ENCODE peak calls at places on chromosomes 7 and 10, in five cellular contexts. H is choroid plexus epithelial cell, N is fibroblast of mammary gland, D is heart left ventricle, Z is PC-9. T is an unnamed sample.

GRCh38 chr7:108079291-108080057 is 50.7 kb downstream of the LAMB4 start:
- DNase-seq in H (peak), N (peak), D (no peak), Z (peak), T (peak)

GRCh38 chr7:42913591-42913990 is 1.7 kb upstream of the C7orf25 start:
- DNase-seq in H (peak), N (no peak), D (no peak), Z (no peak), T (no peak)

GRCh38 chr10:58637372-58637771 is 124.7 kb downstream of the BICC1 start:
- DNase-seq in H (peak), N (peak), D (no peak), Z (no peak), T (peak)

GRCh38 chr10:3248526-3249255 is 76.1 kb upstream of the PITRM1 start:
- DNase-seq in H (peak), N (peak), D (no peak), Z (peak), T (peak)

GRCh38 chr10:70932415-70933196 is 44.2 kb upstream of the PCBD1 start:
- DNase-seq in H (no peak), N (no peak), D (no peak), Z (no peak), T (no peak)

GRCh38 chr10:124725171-124725631 is 19.0 kb downstream of the FAM53B start:
- DNase-seq in H (no peak), N (no peak), D (no peak), Z (no peak), T (no peak)

GRCh38 chr10:84743483-84743882 is 415.1 kb downstream of the CCSER2 start:
- DNase-seq in H (peak), N (no peak), D (no peak), Z (no peak), T (no peak)

GRCh38 chr7:100914879-100915442 is 19.3 kb upstream of the ACHE start:
- DNase-seq in H (no peak), N (peak), D (no peak), Z (no peak), T (no peak)

GRCh38 chr7:30181211-30181610 is 46.4 kb downstream of the MTURN start:
- DNase-seq in H (peak), N (no peak), D (no peak), Z (no peak), T (no peak)

GRCh38 chr7:127876393-127876792 is 154.8 kb downstream of the LRRC4 start:
- DNase-seq in H (peak), N (peak), D (no peak), Z (no peak), T (peak)

GRCh38 chr10:130484131-130484911 is 348.1 kb downstream of the GLRX3 start:
- DNase-seq in H (no peak), N (no peak), D (no peak), Z (no peak), T (no peak)

GRCh38 chr7:55774327-55775050 is 88.1 kb downstream of the SEPTIN14 start:
- DNase-seq in H (peak), N (no peak), D (no peak), Z (no peak), T (no peak)

GRCh38 chr10:50398383-50398782 is 147.1 kb upstream of the ASAH2 start:
- DNase-seq in H (peak), N (peak), D (no peak), Z (no peak), T (no peak)

GRCh38 chr7:150515248-150515647 is 576 bp downstream of the GIMAP7 start:
- DNase-seq in H (no peak), N (no peak), D (no peak), Z (no peak), T (no peak)

GRCh38 chr7:95796617-95797016 is 24.3 kb downstream of the DYNC1I1 start:
- DNase-seq in H (no peak), N (no peak), D (no peak), Z (no peak), T (no peak)

GRCh38 chr7:95793658-95794057 is 21.3 kb downstream of the DYNC1I1 start:
- DNase-seq in H (no peak), N (no peak), D (no peak), Z (no peak), T (no peak)

GRCh38 chr7:95800787-95801186 is 28.4 kb downstream of the DYNC1I1 start:
- DNase-seq in H (no peak), N (no peak), D (no peak), Z (no peak), T (no peak)

GRCh38 chr7:95798401-95798930 is 26.1 kb downstream of the DYNC1I1 start:
- DNase-seq in H (peak), N (peak), D (no peak), Z (no peak), T (no peak)

DNA sequence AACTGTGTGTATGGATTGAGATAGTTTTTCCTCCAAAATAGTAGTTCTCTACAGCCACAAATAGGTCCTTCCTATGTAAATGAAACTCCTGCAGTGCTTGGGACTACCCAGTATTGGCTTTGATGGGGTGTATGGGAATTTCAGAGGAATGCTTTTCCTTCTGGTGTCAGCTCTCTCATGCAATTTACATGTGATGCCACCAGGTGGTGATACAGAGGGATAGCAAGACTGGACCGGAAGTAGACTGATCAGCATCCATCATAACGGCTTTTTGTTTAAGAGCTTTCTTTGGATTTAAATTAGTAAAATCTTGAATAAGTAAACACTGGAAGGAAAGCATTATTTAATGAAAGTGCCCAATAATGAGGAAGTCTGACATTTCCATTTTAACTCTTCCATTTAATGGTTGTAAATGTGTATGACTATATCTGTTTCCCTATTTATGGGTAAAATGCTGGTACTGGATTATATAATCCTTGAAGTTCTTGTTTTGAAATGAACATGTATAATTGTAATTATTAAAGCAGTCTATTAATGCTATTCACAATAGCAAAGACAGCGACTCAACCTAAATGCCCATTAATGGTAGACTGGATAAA is 22.7 kb downstream of the DYNC1I1 start:
- DNase-seq in H (peak), N (peak), D (no peak), Z (no peak), T (no peak)
- TF ChIP-seq CTCF in H (peak), N (peak), D (peak), Z (peak), T (peak)

GRCh38 chr10:111319866-111320265 is 243.0 kb downstream of the ADRA2A start:
- DNase-seq in H (no peak), N (no peak), D (no peak), Z (no peak), T (no peak)

GRCh38 chr10:111323567-111323966 is 246.7 kb downstream of the ADRA2A start:
- DNase-seq in H (peak), N (peak), D (no peak), Z (no peak), T (no peak)
- TF ChIP-seq CTCF in H (no peak), N (no peak), D (no peak), Z (no peak), T (peak)

GRCh38 chr7:73810991-73811360 is 19.8 kb upstream of the CLDN4 start:
- DNase-seq in H (no peak), N (no peak), D (no peak), Z (no peak), T (no peak)
- TF ChIP-seq CTCF in H (no peak), N (no peak), D (no peak), Z (no peak), T (no peak)

GRCh38 chr10:68981074-68981473 is 7.5 kb upstream of the KIFBP start:
- DNase-seq in H (peak), N (peak), D (no peak), Z (no peak), T (peak)
- TF ChIP-seq CTCF in H (peak), N (peak), D (no peak), Z (peak), T (peak)

GRCh38 chr7:149004405-149005370 is 23.6 kb downstream of the PDIA4 start:
- DNase-seq in H (peak), N (no peak), D (no peak), Z (no peak), T (no peak)

GRCh38 chr7:149007146-149007545 is 21.2 kb downstream of the PDIA4 start:
- DNase-seq in H (no peak), N (no peak), D (no peak), Z (no peak), T (no peak)

GRCh38 chr7:149007615-149008014 is 20.7 kb downstream of the PDIA4 start:
- DNase-seq in H (peak), N (no peak), D (no peak), Z (no peak), T (no peak)

GRCh38 chr7:149005427-149006344 is 22.6 kb downstream of the PDIA4 start:
- DNase-seq in H (peak), N (peak), D (peak), Z (peak), T (peak)

DNA sequence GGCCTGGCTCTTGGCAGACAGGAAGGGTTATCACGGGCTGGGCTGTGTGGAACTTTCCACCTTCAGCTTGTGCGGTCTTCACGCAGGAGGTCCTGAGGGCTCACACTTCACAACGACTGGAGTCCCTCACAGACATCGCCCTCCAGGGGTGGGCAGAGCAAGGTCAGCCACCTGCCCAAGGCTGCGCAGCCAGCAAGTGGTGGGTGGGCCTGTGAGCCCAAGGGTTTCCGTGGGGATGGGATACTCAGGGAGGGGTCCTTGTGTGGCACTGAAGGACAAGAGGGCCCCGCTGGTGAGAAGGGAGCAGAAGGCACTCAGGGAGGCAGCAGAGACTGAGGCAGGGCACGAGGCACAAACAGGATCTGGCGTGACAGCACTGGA is 22.0 kb downstream of the PDIA4 start:
- DNase-seq in H (no peak), N (no peak), D (no peak), Z (no peak), T (no peak)
- TF ChIP-seq CTCF in H (no peak), N (no peak), D (no peak), Z (no peak), T (no peak)

GRCh38 chr10:43407576-43408330 is 1.2 kb downstream of the HNRNPF start:
- DNase-seq in H (peak), N (peak), D (peak), Z (peak), T (peak)
- TF ChIP-seq CTCF in H (peak), N (peak), D (peak), Z (peak), T (peak)

DNA sequence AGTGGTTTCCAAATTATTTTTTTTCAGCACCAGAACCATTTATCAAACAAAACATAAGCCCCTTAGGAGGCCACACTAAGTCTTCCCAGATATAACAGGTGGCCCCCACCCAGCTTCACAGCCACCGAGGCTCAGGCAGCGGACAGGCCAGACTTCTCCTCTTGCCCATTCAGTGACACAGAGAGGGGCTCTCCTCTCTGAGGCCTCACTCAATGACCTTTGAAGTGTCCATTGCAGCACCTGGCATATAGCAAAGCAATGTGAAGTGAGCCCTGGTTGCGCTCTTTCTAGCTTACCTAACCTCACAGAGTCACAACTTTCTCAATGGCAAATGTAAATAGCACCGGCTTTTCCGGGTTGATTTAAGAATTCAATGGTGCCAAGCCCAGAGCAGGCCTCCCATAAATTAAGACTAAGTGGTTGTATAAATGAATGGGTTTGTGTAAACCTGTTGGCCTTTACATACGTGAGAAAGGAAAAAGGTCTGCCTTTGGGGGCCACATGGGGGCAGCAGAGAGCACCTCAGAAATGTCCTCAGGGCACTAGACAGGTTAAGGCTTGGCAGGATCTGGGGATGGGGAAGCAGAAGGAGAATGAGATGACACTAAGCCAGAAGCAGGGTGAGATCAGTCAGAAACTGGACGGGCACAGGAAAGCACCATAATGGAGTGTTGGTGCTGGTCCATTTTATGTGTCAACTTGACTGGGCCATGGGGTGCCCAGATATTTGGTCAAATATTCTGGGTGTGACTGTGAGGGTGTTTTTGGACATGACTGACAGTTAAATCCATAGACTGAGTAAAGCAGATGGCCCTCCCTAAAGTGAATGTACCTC is 59.1 kb downstream of the FRMPD2 start:
- DNase-seq in H (peak), N (peak), D (no peak), Z (peak), T (peak)
- TF ChIP-seq CTCF in H (peak), N (peak), D (peak), Z (peak), T (peak)

T was measured in HFFc6.